ENCODE peak calls at places on chromosomes 2 and 18, in five cellular contexts. A is RCC 7860, M is endothelial cell, L is amniotic epithelial cell, T is retinal pigment epithelial cell. G is an unnamed sample.

GRCh38 chr2:202514732-202515131 is 120.0 kb upstream of the FAM117B start:
- DNase-seq in L (no peak), A (no peak), T (no peak), M (no peak), G (no peak)

GRCh38 chr18:44682871-44683221 is 2.2 kb downstream of the SETBP1 start:
- DNase-seq in A (no peak), L (no peak), M (no peak), T (no peak), G (no peak)

GRCh38 chr18:36628435-36629094 is 200.2 kb downstream of the TPGS2 start:
- DNase-seq in A (no peak), L (peak), M (no peak), T (no peak), G (peak)

GRCh38 chr2:66481100-66481549 is 46.2 kb downstream of the MEIS1 start:
- DNase-seq in M (peak), L (peak), A (peak), T (peak), G (no peak)

GRCh38 chr2:160696061-160696452 is 202.4 kb upstream of the RBMS1 start:
- DNase-seq in M (no peak), T (no peak), L (peak), A (no peak), G (no peak)

GRCh38 chr18:39946623-39947061 is 2008.4 kb upstream of the PIK3C3 start:
- DNase-seq in L (peak), T (peak), A (no peak), M (no peak), G (peak)

GRCh38 chr2:3450385-3451031 is 68.8 kb downstream of the ADI1 start:
- DNase-seq in A (no peak), M (no peak), L (no peak), T (no peak), G (no peak)

GRCh38 chr2:148876589-148877402 is 1.8 kb downstream of the KIF5C start:
- DNase-seq in L (no peak), M (peak), A (no peak), T (no peak), G (no peak)

GRCh38 chr2:99670768-99671734 is 181.2 kb upstream of the REV1 start:
- DNase-seq in A (no peak), L (peak), T (no peak), M (no peak), G (no peak)